ENCODE peak calls at places on chromosome 4, in eight cellular contexts. One of them, this sample, is unnamed.

GRCh38 chr4:82216231-82216630 is 157.6 kb downstream of the HNRNPD start:
- DNase-seq in kidney: no peak
- DNase-seq in cardiac muscle cell: no peak
- DNase-seq in tibial artery: no peak
- DNase-seq in upper lobe of right lung: no peak
- DNase-seq in CD4-positive, alpha-beta T cell: no peak
- DNase-seq in RWPE1: no peak
- DNase-seq in fibroblast of lung: no peak
- DNase-seq in this sample: no peak

GRCh38 chr4:70306101-70306500 is 28.7 kb upstream of the CABS1 start:
- DNase-seq in CD4-positive, alpha-beta T cell: no peak
- DNase-seq in kidney: no peak
- DNase-seq in tibial artery: no peak
- DNase-seq in fibroblast of lung: no peak
- DNase-seq in cardiac muscle cell: no peak
- DNase-seq in upper lobe of right lung: no peak
- DNase-seq in RWPE1: no peak
- DNase-seq in this sample: no peak

GRCh38 chr4:76867880-76868655 is 29.9 kb downstream of the SOWAHB start:
- DNase-seq in fibroblast of lung: no peak
- DNase-seq in RWPE1: no peak
- DNase-seq in upper lobe of right lung: no peak
- DNase-seq in CD4-positive, alpha-beta T cell: no peak
- DNase-seq in tibial artery: no peak
- DNase-seq in cardiac muscle cell: no peak
- DNase-seq in kidney: no peak
- DNase-seq in this sample: no peak

GRCh38 chr4:137408527-137409177 is 123.6 kb downstream of the PCDH18 start:
- DNase-seq in RWPE1: no peak
- DNase-seq in upper lobe of right lung: no peak
- DNase-seq in cardiac muscle cell: no peak
- DNase-seq in fibroblast of lung: no peak
- DNase-seq in CD4-positive, alpha-beta T cell: no peak
- DNase-seq in tibial artery: no peak
- DNase-seq in kidney: no peak
- DNase-seq in this sample: no peak

GRCh38 chr4:145520172-145520571 is 38.5 kb downstream of the SMAD1 start:
- DNase-seq in fibroblast of lung: no peak
- DNase-seq in tibial artery: no peak
- DNase-seq in cardiac muscle cell: no peak
- DNase-seq in RWPE1: no peak
- DNase-seq in upper lobe of right lung: no peak
- DNase-seq in kidney: no peak
- DNase-seq in CD4-positive, alpha-beta T cell: no peak
- DNase-seq in this sample: no peak

GRCh38 chr4:55405073-55405472 is 9.3 kb downstream of the TMEM165 start:
- DNase-seq in RWPE1: no peak
- DNase-seq in kidney: no peak
- DNase-seq in tibial artery: no peak
- DNase-seq in cardiac muscle cell: no peak
- DNase-seq in fibroblast of lung: no peak
- DNase-seq in upper lobe of right lung: no peak
- DNase-seq in CD4-positive, alpha-beta T cell: no peak
- DNase-seq in this sample: no peak

GRCh38 chr4:80839792-80840191 is 190.7 kb upstream of the BMP3 start:
- DNase-seq in RWPE1: no peak
- DNase-seq in tibial artery: no peak
- DNase-seq in cardiac muscle cell: no peak
- DNase-seq in kidney: no peak
- DNase-seq in fibroblast of lung: no peak
- DNase-seq in CD4-positive, alpha-beta T cell: no peak
- DNase-seq in upper lobe of right lung: no peak
- DNase-seq in this sample: no peak

GRCh38 chr4:77619408-77619807 is 13.8 kb downstream of the CXCL13 start:
- DNase-seq in CD4-positive, alpha-beta T cell: no peak
- DNase-seq in tibial artery: no peak
- DNase-seq in cardiac muscle cell: peak; percentile 21
- DNase-seq in upper lobe of right lung: no peak
- DNase-seq in RWPE1: no peak
- DNase-seq in fibroblast of lung: no peak
- DNase-seq in kidney: no peak
- DNase-seq in this sample: no peak

GRCh38 chr4:62408467-62408866 is 1208.3 kb downstream of the ADGRL3 start:
- DNase-seq in kidney: no peak
- DNase-seq in CD4-positive, alpha-beta T cell: no peak
- DNase-seq in fibroblast of lung: no peak
- DNase-seq in tibial artery: no peak
- DNase-seq in cardiac muscle cell: no peak
- DNase-seq in upper lobe of right lung: no peak
- DNase-seq in RWPE1: no peak
- DNase-seq in this sample: no peak

GRCh38 chr4:170226288-170226687 is 136.5 kb upstream of the AADAT start:
- DNase-seq in fibroblast of lung: no peak
- DNase-seq in CD4-positive, alpha-beta T cell: no peak
- DNase-seq in tibial artery: no peak
- DNase-seq in kidney: no peak
- DNase-seq in RWPE1: no peak
- DNase-seq in cardiac muscle cell: no peak
- DNase-seq in upper lobe of right lung: no peak
- DNase-seq in this sample: no peak

GRCh38 chr4:128728190-128728589 is 81.3 kb upstream of the JADE1 start:
- DNase-seq in fibroblast of lung: no peak
- DNase-seq in CD4-positive, alpha-beta T cell: no peak
- DNase-seq in RWPE1: no peak
- DNase-seq in kidney: no peak
- DNase-seq in tibial artery: no peak
- DNase-seq in upper lobe of right lung: no peak
- DNase-seq in cardiac muscle cell: no peak
- DNase-seq in this sample: no peak

GRCh38 chr4:52510939-52511583 is 148.0 kb downstream of the USP46 start:
- DNase-seq in CD4-positive, alpha-beta T cell: no peak
- DNase-seq in kidney: no peak
- DNase-seq in tibial artery: no peak
- DNase-seq in cardiac muscle cell: no peak
- DNase-seq in upper lobe of right lung: no peak
- DNase-seq in RWPE1: no peak
- DNase-seq in fibroblast of lung: no peak
- DNase-seq in this sample: no peak

GRCh38 chr4:89617256-89617655 is 219.7 kb downstream of the SNCA start:
- DNase-seq in fibroblast of lung: no peak
- DNase-seq in RWPE1: no peak
- DNase-seq in kidney: no peak
- DNase-seq in CD4-positive, alpha-beta T cell: no peak
- DNase-seq in upper lobe of right lung: no peak
- DNase-seq in tibial artery: no peak
- DNase-seq in cardiac muscle cell: no peak
- DNase-seq in this sample: no peak

GRCh38 chr4:73187325-73187724 is 71.3 kb downstream of the ANKRD17 start:
- DNase-seq in upper lobe of right lung: no peak
- DNase-seq in tibial artery: no peak
- DNase-seq in fibroblast of lung: peak; percentile 54
- DNase-seq in CD4-positive, alpha-beta T cell: no peak
- DNase-seq in RWPE1: no peak
- DNase-seq in kidney: no peak
- DNase-seq in cardiac muscle cell: peak; percentile 25
- DNase-seq in this sample: no peak

GRCh38 chr4:156783963-156784362 is 187.6 kb downstream of the PDGFC start:
- DNase-seq in cardiac muscle cell: no peak
- DNase-seq in kidney: no peak
- DNase-seq in tibial artery: no peak
- DNase-seq in CD4-positive, alpha-beta T cell: no peak
- DNase-seq in RWPE1: no peak
- DNase-seq in fibroblast of lung: no peak
- DNase-seq in upper lobe of right lung: no peak
- DNase-seq in this sample: no peak

GRCh38 chr4:150501019-150501727 is 80.8 kb upstream of the MAB21L2 start:
- DNase-seq in kidney: no peak
- DNase-seq in CD4-positive, alpha-beta T cell: no peak
- DNase-seq in cardiac muscle cell: peak; percentile 87
- DNase-seq in fibroblast of lung: peak; percentile 93
- DNase-seq in RWPE1: peak; percentile 69
- DNase-seq in tibial artery: no peak
- DNase-seq in upper lobe of right lung: no peak
- DNase-seq in this sample: no peak

GRCh38 chr4:102076622-102077021 is 268.7 kb downstream of the SLC39A8 start:
- DNase-seq in kidney: no peak
- DNase-seq in CD4-positive, alpha-beta T cell: no peak
- DNase-seq in upper lobe of right lung: no peak
- DNase-seq in tibial artery: no peak
- DNase-seq in RWPE1: peak; percentile 6
- DNase-seq in cardiac muscle cell: no peak
- DNase-seq in fibroblast of lung: no peak
- DNase-seq in this sample: no peak

GRCh38 chr4:79898055-79898454 is 175.0 kb downstream of the ANTXR2 start:
- DNase-seq in fibroblast of lung: no peak
- DNase-seq in kidney: no peak
- DNase-seq in cardiac muscle cell: no peak
- DNase-seq in CD4-positive, alpha-beta T cell: no peak
- DNase-seq in RWPE1: no peak
- DNase-seq in upper lobe of right lung: no peak
- DNase-seq in tibial artery: no peak
- DNase-seq in this sample: no peak

GRCh38 chr4:1398686-1399507 is 7.3 kb downstream of the NKX1-1 start:
- DNase-seq in CD4-positive, alpha-beta T cell: no peak
- DNase-seq in fibroblast of lung: no peak
- DNase-seq in upper lobe of right lung: peak; percentile 48
- DNase-seq in tibial artery: peak; percentile 12
- DNase-seq in RWPE1: no peak
- DNase-seq in kidney: no peak
- DNase-seq in cardiac muscle cell: no peak
- DNase-seq in this sample: no peak
- H3K27ac ChIP-seq in CD4-positive, alpha-beta T cell: no peak overlapping the region
- H3K27ac ChIP-seq in fibroblast of lung: no peak overlapping the region
- H3K27ac ChIP-seq in upper lobe of right lung: no peak overlapping the region
- H3K27ac ChIP-seq in tibial artery: no peak overlapping the region
- H3K27ac ChIP-seq in RWPE1: no peak overlapping the region
- H3K27ac ChIP-seq in kidney: no peak overlapping the region
- H3K27ac ChIP-seq in cardiac muscle cell: no peak overlapping the region
- H3K27ac ChIP-seq in this sample: no peak overlapping the region

GRCh38 chr4:147970003-147970402 is 238.1 kb downstream of the ARHGAP10 start:
- DNase-seq in CD4-positive, alpha-beta T cell: no peak
- DNase-seq in upper lobe of right lung: no peak
- DNase-seq in tibial artery: no peak
- DNase-seq in cardiac muscle cell: no peak
- DNase-seq in fibroblast of lung: no peak
- DNase-seq in RWPE1: no peak
- DNase-seq in kidney: no peak
- DNase-seq in this sample: no peak
- H3K27ac ChIP-seq in CD4-positive, alpha-beta T cell: no peak overlapping the region
- H3K27ac ChIP-seq in upper lobe of right lung: no peak overlapping the region
- H3K27ac ChIP-seq in tibial artery: no peak overlapping the region
- H3K27ac ChIP-seq in cardiac muscle cell: no peak overlapping the region
- H3K27ac ChIP-seq in fibroblast of lung: no peak overlapping the region
- H3K27ac ChIP-seq in RWPE1: no peak overlapping the region
- H3K27ac ChIP-seq in kidney: no peak overlapping the region
- H3K27ac ChIP-seq in this sample: no peak overlapping the region

GRCh38 chr4:186201535-186202230 is 10.3 kb downstream of the CYP4V2 start:
- DNase-seq in tibial artery: no peak
- DNase-seq in RWPE1: no peak
- DNase-seq in cardiac muscle cell: peak; percentile 42
- DNase-seq in fibroblast of lung: peak; percentile 26
- DNase-seq in kidney: no peak
- DNase-seq in upper lobe of right lung: peak; percentile 69
- DNase-seq in CD4-positive, alpha-beta T cell: peak; percentile 42
- DNase-seq in this sample: no peak

GRCh38 chr4:186202490-186203140 is 11.2 kb downstream of the CYP4V2 start:
- DNase-seq in upper lobe of right lung: no peak
- DNase-seq in kidney: no peak
- DNase-seq in CD4-positive, alpha-beta T cell: no peak
- DNase-seq in cardiac muscle cell: no peak
- DNase-seq in RWPE1: no peak
- DNase-seq in fibroblast of lung: no peak
- DNase-seq in tibial artery: no peak
- DNase-seq in this sample: no peak

GRCh38 chr4:186204611-186205144 is 13.3 kb downstream of the CYP4V2 start:
- DNase-seq in CD4-positive, alpha-beta T cell: no peak
- DNase-seq in cardiac muscle cell: no peak
- DNase-seq in RWPE1: no peak
- DNase-seq in tibial artery: no peak
- DNase-seq in fibroblast of lung: no peak
- DNase-seq in kidney: no peak
- DNase-seq in upper lobe of right lung: no peak
- DNase-seq in this sample: no peak

GRCh38 chr4:186204103-186204559 is 12.8 kb downstream of the CYP4V2 start:
- DNase-seq in cardiac muscle cell: peak; percentile 84
- DNase-seq in tibial artery: no peak
- DNase-seq in CD4-positive, alpha-beta T cell: no peak
- DNase-seq in upper lobe of right lung: no peak
- DNase-seq in fibroblast of lung: peak; percentile 81
- DNase-seq in RWPE1: no peak
- DNase-seq in kidney: no peak
- DNase-seq in this sample: no peak

GRCh38 chr4:186203391-186203802 is 12.0 kb downstream of the CYP4V2 start:
- DNase-seq in CD4-positive, alpha-beta T cell: no peak
- DNase-seq in kidney: no peak
- DNase-seq in tibial artery: no peak
- DNase-seq in cardiac muscle cell: peak; percentile 43
- DNase-seq in fibroblast of lung: peak; percentile 25
- DNase-seq in upper lobe of right lung: no peak
- DNase-seq in RWPE1: no peak
- DNase-seq in this sample: no peak
- H3K27ac ChIP-seq in CD4-positive, alpha-beta T cell: no peak overlapping the region
- H3K27ac ChIP-seq in kidney: no peak overlapping the region
- H3K27ac ChIP-seq in tibial artery: peak overlapping the region; percentile 63
- H3K27ac ChIP-seq in cardiac muscle cell: no peak overlapping the region
- H3K27ac ChIP-seq in fibroblast of lung: no peak overlapping the region
- H3K27ac ChIP-seq in upper lobe of right lung: no peak overlapping the region
- H3K27ac ChIP-seq in RWPE1: no peak overlapping the region
- H3K27ac ChIP-seq in this sample: no peak overlapping the region

GRCh38 chr4:158995963-158996362 is 106.9 kb upstream of the RAPGEF2 start:
- DNase-seq in tibial artery: no peak
- DNase-seq in upper lobe of right lung: no peak
- DNase-seq in kidney: no peak
- DNase-seq in RWPE1: no peak
- DNase-seq in CD4-positive, alpha-beta T cell: no peak
- DNase-seq in cardiac muscle cell: no peak
- DNase-seq in fibroblast of lung: no peak
- DNase-seq in this sample: no peak
- H3K27ac ChIP-seq in tibial artery: no peak overlapping the region
- H3K27ac ChIP-seq in upper lobe of right lung: no peak overlapping the region
- H3K27ac ChIP-seq in kidney: no peak overlapping the region
- H3K27ac ChIP-seq in RWPE1: no peak overlapping the region
- H3K27ac ChIP-seq in CD4-positive, alpha-beta T cell: no peak overlapping the region
- H3K27ac ChIP-seq in cardiac muscle cell: no peak overlapping the region
- H3K27ac ChIP-seq in fibroblast of lung: no peak overlapping the region
- H3K27ac ChIP-seq in this sample: no peak overlapping the region

GRCh38 chr4:6856391-6856790 is 53.2 kb upstream of the TBC1D14 start:
- DNase-seq in kidney: no peak
- DNase-seq in cardiac muscle cell: no peak
- DNase-seq in RWPE1: no peak
- DNase-seq in tibial artery: no peak
- DNase-seq in upper lobe of right lung: no peak
- DNase-seq in fibroblast of lung: no peak
- DNase-seq in CD4-positive, alpha-beta T cell: no peak
- DNase-seq in this sample: no peak
- H3K27ac ChIP-seq in kidney: no peak overlapping the region
- H3K27ac ChIP-seq in cardiac muscle cell: peak overlapping the region; percentile 3
- H3K27ac ChIP-seq in RWPE1: no peak overlapping the region
- H3K27ac ChIP-seq in tibial artery: peak overlapping the region; percentile 30
- H3K27ac ChIP-seq in upper lobe of right lung: no peak overlapping the region
- H3K27ac ChIP-seq in fibroblast of lung: peak overlapping the region; percentile 53
- H3K27ac ChIP-seq in CD4-positive, alpha-beta T cell: no peak overlapping the region
- H3K27ac ChIP-seq in this sample: no peak overlapping the region

This sample was measured in substantia nigra.